ENCODE peak calls at places on chromosomes 4 and X, in seven cellular contexts. J, H, T, S, W, K and Z are unnamed samples. For H3K27me3, the result is how much of the 10 kb centered on the place peaks cover.

GRCh38 chr4:158410272-158410671 is 111.4 kb upstream of the RXFP1 start:
- DNase-seq in K (no peak), T (no peak), W (no peak), J (no peak), S (no peak), H (peak), Z (no peak)

GRCh38 chr4:56371426-56372220 is 15.7 kb downstream of the AASDH start:
- DNase-seq in K (no peak), J (no peak), H (no peak), S (no peak), T (no peak), W (no peak), Z (no peak)

GRCh38 chrX:76148011-76148665 is 24.7 kb upstream of the PBDC1 start:
- DNase-seq in W (peak), K (no peak), S (peak), H (peak), T (peak), J (peak), Z (no peak)

GRCh38 chrX:111006119-111006518 is 89.9 kb upstream of the PAK3 start:
- DNase-seq in K (no peak), H (no peak), S (no peak), T (no peak), W (no peak), J (no peak), Z (no peak)

GRCh38 chrX:119870626-119871131 is 854 bp downstream of the RNF113A start:
- DNase-seq in H (peak), K (no peak), S (peak), J (peak), W (no peak), T (peak), Z (no peak)

GRCh38 chr4:138175337-138175794 is 66.8 kb downstream of the SLC7A11 start:
- DNase-seq in J (no peak), S (no peak), W (no peak), K (no peak), H (no peak), T (peak), Z (peak)

GRCh38 chr4:156294577-156294976 is 340.9 kb upstream of the CTSO start:
- DNase-seq in J (peak), K (no peak), S (peak), H (peak), W (peak), T (peak), Z (no peak)

GRCh38 chr4:36523182-36523581 is 241.8 kb downstream of the DTHD1 start:
- DNase-seq in H (no peak), T (no peak), J (no peak), K (no peak), S (no peak), W (no peak), Z (no peak)

DNA sequence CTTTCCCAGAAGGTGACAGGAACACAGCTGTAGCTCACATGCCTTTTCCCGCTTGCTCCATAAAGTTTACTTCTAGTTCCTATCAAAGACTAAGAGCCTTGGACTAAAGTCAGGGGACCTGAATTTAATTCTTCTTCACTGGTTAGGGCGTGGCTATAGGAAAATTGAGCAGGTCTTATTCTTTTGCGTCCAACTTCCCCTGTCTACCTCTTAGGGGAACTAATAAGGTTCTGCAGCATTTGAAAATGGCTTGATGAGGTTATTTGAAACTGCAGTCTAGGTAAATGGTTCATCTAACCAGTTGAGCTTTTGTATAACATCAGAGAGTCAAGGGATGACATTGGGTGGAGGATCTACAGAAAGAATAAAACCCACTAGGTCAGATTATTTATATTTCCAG is 2.6 kb downstream of the ARHGAP10 start:
- DNase-seq in S (no peak), H (no peak), W (no peak), J (no peak), K (no peak), T (no peak), Z (no peak)
- H3K27me3 ChIP-seq in S (under half), H (under half), W (under half), J (under half), K (under half), T (under half), Z (under half)

GRCh38 chr4:2266181-2266580 is 4.3 kb upstream of the MXD4 start:
- DNase-seq in K (peak), H (no peak), T (no peak), W (no peak), S (no peak), J (no peak), Z (peak)

GRCh38 chr4:2264481-2265041 is 2.7 kb upstream of the MXD4 start:
- DNase-seq in J (no peak), S (no peak), H (no peak), T (no peak), K (peak), W (no peak), Z (peak)

GRCh38 chr4:2263701-2264321 is 1.9 kb upstream of the MXD4 start:
- DNase-seq in W (peak), T (no peak), K (peak), H (no peak), S (no peak), J (peak), Z (peak)

GRCh38 chr4:2266821-2267220 is 4.9 kb upstream of the MXD4 start:
- DNase-seq in T (no peak), W (no peak), S (no peak), H (no peak), J (no peak), K (no peak), Z (peak)

DNA sequence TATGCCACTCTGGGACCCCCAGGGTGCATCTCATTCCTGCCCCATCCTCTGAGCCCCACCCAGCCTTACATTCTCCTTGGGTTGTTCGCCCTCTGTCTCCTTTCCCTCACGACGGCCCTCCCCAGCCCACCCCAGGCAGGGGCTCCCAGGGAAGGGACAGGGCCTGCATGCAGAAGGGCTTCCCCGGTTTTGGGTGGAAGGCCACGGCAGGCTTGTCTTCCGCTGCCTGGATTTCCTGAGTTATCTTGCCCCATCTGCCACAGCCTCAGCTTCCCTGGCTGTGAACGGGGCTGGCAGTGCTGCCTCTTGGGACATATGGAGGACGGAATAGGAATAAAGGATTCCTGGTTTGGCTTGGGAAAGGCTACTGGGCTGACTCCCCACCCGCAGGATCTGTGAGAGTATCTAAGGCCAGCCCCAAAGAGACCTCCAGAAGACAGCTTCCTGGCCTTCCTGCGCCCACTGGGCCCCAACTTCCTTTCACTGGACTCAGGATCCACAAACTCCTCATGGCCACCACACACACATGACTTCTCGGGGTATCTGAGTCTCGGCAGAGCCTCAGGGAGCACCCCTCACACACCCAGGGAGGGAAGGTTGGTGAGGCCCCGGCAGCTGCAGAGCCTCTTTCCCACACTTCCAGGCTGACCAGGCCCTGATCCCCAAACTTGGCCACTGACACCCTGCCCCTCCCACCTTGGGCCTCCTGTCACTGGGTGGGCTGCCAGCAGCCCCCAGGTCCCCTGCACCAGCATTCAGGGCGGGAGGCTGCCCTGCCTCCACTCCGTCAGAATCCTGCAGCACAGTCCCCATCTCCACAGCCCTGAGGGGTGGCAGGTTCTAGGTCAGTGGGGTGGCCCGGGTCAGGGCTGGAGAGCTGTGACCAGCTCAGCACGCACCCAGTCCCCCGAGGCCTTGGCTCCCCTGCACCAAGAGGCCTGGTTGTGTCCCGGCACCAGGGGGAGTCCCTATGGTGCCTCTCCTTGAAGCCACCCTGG is 3.5 kb upstream of the MXD4 start:
- DNase-seq in J (no peak), K (peak), W (no peak), T (no peak), S (no peak), H (no peak), Z (peak)
- H3K27ac ChIP-seq in J (no peak), K (peak), W (no peak), T (no peak), S (no peak), H (no peak), Z (peak)

GRCh38 chr4:188818300-188818699 is 679.1 kb downstream of the TRIML1 start:
- DNase-seq in S (no peak), W (no peak), H (no peak), T (no peak), K (peak), J (no peak), Z (no peak)
- H3K27me3 ChIP-seq in S (under half), W (under half), H (under half), T (under half), K (under half), J (under half), Z (under half)

GRCh38 chr4:4289055-4289454 is 899 bp downstream of the LYAR start:
- DNase-seq in S (no peak), W (no peak), K (no peak), T (no peak), J (peak), H (no peak), Z (no peak)
- H3K27ac ChIP-seq in S (no peak), W (no peak), K (peak), T (no peak), J (no peak), H (no peak), Z (no peak)

GRCh38 chr4:182768821-182769220 is 148.4 kb downstream of the DCTD start:
- DNase-seq in K (no peak), W (no peak), H (no peak), J (no peak), T (no peak), S (no peak), Z (no peak)
- H3K27me3 ChIP-seq in K (under half), W (under half), H (under half), J (under half), T (under half), S (under half), Z (under half)